ENCODE peak calls at places on chromosomes 16 and 17, in ten cellular contexts. One of them, this sample, is unnamed.

GRCh38 chr16:19295393-19295792 is 9.9 kb downstream of the CLEC19A start:
- DNase-seq in neural progenitor cell: no peak
- DNase-seq in breast epithelium: no peak
- DNase-seq in colonic mucosa: no peak
- DNase-seq in H1: no peak
- DNase-seq in HFFc6: no peak
- DNase-seq in cardiac fibroblast: no peak
- DNase-seq in OCI-LY7: no peak
- DNase-seq in dorsolateral prefrontal cortex: no peak
- DNase-seq in GM20000: no peak
- DNase-seq in this sample: no peak

GRCh38 chr16:82603784-82604411 is 22.9 kb upstream of the CDH13 start:
- DNase-seq in neural progenitor cell: peak
- DNase-seq in breast epithelium: no peak
- DNase-seq in colonic mucosa: peak
- DNase-seq in H1: no peak
- DNase-seq in HFFc6: peak
- DNase-seq in cardiac fibroblast: peak
- DNase-seq in OCI-LY7: peak
- DNase-seq in dorsolateral prefrontal cortex: peak
- DNase-seq in GM20000: no peak
- DNase-seq in this sample: no peak

GRCh38 chr17:58265902-58266875 is 14.5 kb downstream of the MPO start:
- DNase-seq in neural progenitor cell: no peak
- DNase-seq in breast epithelium: no peak
- DNase-seq in colonic mucosa: peak
- DNase-seq in H1: peak
- DNase-seq in HFFc6: no peak
- DNase-seq in cardiac fibroblast: no peak
- DNase-seq in OCI-LY7: no peak
- DNase-seq in dorsolateral prefrontal cortex: peak
- DNase-seq in GM20000: no peak
- DNase-seq in this sample: no peak

GRCh38 chr17:16354585-16354984 is 1.3 kb upstream of the CENPV start:
- DNase-seq in neural progenitor cell: no peak
- DNase-seq in breast epithelium: no peak
- DNase-seq in colonic mucosa: no peak
- DNase-seq in H1: no peak
- DNase-seq in HFFc6: no peak
- DNase-seq in cardiac fibroblast: no peak
- DNase-seq in OCI-LY7: no peak
- DNase-seq in dorsolateral prefrontal cortex: no peak
- DNase-seq in GM20000: no peak
- DNase-seq in this sample: no peak

GRCh38 chr17:80992948-80993624 is 1.4 kb downstream of the CHMP6 start:
- DNase-seq in neural progenitor cell: no peak
- DNase-seq in breast epithelium: no peak
- DNase-seq in colonic mucosa: no peak
- DNase-seq in H1: no peak
- DNase-seq in HFFc6: no peak
- DNase-seq in cardiac fibroblast: no peak
- DNase-seq in OCI-LY7: no peak
- DNase-seq in dorsolateral prefrontal cortex: no peak
- DNase-seq in GM20000: peak
- DNase-seq in this sample: no peak

GRCh38 chr17:74547264-74547663 is 1.3 kb upstream of the CD300C start:
- DNase-seq in neural progenitor cell: no peak
- DNase-seq in breast epithelium: no peak
- DNase-seq in colonic mucosa: no peak
- DNase-seq in H1: no peak
- DNase-seq in HFFc6: no peak
- DNase-seq in cardiac fibroblast: no peak
- DNase-seq in OCI-LY7: no peak
- DNase-seq in dorsolateral prefrontal cortex: no peak
- DNase-seq in GM20000: no peak
- DNase-seq in this sample: no peak

GRCh38 chr16:55711959-55712876 is 56.4 kb downstream of the SLC6A2 start:
- DNase-seq in neural progenitor cell: peak
- DNase-seq in breast epithelium: no peak
- DNase-seq in colonic mucosa: peak
- DNase-seq in H1: peak
- DNase-seq in HFFc6: peak
- DNase-seq in cardiac fibroblast: peak
- DNase-seq in OCI-LY7: peak
- DNase-seq in dorsolateral prefrontal cortex: peak
- DNase-seq in GM20000: peak
- DNase-seq in this sample: peak

GRCh38 chr16:67304006-67304405 is 22.5 kb downstream of the KCTD19 start:
- DNase-seq in neural progenitor cell: no peak
- DNase-seq in breast epithelium: no peak
- DNase-seq in colonic mucosa: no peak
- DNase-seq in H1: no peak
- DNase-seq in HFFc6: peak
- DNase-seq in cardiac fibroblast: no peak
- DNase-seq in OCI-LY7: no peak
- DNase-seq in dorsolateral prefrontal cortex: no peak
- DNase-seq in GM20000: no peak
- DNase-seq in this sample: no peak

DNA sequence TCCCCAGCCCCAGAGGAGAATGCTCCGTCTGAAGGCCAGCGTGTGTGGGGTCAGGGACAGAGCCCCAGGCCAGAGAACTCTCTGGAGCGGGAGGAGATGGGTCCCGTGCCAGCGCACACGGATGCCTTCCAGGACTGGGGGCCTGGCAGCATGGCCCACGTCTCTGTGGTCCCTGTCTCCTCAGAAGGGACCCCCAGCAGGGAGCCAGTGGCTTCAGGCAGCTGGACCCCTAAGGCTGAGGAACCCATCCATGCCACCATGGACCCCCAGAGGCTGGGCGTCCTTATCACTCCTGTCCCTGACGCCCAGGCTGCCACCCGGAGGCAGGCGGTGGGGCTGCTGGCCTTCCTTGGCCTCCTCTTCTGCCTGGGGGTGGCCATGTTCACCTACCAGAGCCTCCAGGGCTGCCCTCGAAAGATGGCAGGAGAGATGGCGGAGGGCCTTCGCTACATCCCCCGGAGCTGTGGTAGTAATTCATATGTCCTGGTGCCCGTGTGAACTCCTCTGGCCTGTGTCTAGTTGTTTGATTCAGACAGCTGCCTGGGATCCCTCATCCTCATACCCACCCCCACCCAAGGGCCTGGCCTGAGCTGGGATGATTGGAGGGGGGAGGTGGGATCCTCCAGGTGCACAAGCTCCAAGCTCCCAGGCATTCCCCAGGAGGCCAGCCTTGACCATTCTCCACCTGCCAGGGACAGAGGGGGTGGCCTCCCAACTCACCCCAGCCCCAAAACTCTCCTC is 10.4 kb downstream of the CX3CL1 start:
- DNase-seq in neural progenitor cell: no peak
- DNase-seq in breast epithelium: no peak
- DNase-seq in colonic mucosa: no peak
- DNase-seq in H1: no peak
- DNase-seq in HFFc6: no peak
- DNase-seq in cardiac fibroblast: no peak
- DNase-seq in OCI-LY7: no peak
- DNase-seq in dorsolateral prefrontal cortex: no peak
- DNase-seq in GM20000: no peak
- DNase-seq in this sample: no peak
- TF ChIP-seq CTCF in neural progenitor cell: no peak
- TF ChIP-seq CTCF in breast epithelium: no peak
- TF ChIP-seq CTCF in colonic mucosa: no peak
- TF ChIP-seq CTCF in H1: peak
- TF ChIP-seq CTCF in HFFc6: no peak
- TF ChIP-seq CTCF in cardiac fibroblast: peak
- TF ChIP-seq CTCF in OCI-LY7: no peak
- TF ChIP-seq CTCF in dorsolateral prefrontal cortex: no peak
- TF ChIP-seq CTCF in GM20000: peak
- TF ChIP-seq CTCF in this sample: no peak

DNA sequence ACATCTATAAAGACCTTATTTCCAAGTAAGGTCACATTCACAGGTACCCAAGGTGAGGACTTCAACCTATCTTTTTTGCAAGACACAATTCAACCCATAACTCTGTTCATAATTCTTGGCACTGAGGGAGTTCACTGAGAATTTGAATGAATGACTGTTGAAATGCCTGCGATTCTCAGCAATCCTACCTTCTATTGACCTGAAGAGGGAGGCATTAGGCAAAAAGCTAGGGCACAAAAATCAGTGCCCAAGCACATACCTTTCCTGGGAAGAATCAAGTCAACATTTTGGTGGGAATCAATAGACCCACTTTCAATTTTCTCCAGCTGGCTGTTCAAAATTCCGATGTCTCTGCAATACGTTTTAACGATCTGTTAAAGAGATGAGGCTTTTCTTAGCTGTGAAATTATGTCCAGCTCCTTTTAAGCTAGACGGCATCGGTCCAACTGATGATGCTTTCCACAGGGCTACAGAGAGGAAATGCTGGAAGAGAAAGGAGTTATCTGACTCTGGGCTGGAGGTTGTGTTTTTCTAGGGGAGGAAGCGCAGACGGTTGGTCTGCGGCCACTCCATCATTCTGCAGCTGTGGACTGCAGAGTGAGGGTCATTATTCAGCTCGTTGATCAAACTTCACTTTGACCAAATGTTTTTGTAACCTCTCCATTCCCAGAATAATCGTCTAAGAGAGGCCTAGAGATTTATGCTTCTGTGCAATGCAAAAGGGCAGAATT is 25.1 kb downstream of the BCO1 start:
- DNase-seq in neural progenitor cell: no peak
- DNase-seq in breast epithelium: no peak
- DNase-seq in colonic mucosa: no peak
- DNase-seq in H1: no peak
- DNase-seq in HFFc6: peak
- DNase-seq in cardiac fibroblast: peak
- DNase-seq in OCI-LY7: no peak
- DNase-seq in dorsolateral prefrontal cortex: no peak
- DNase-seq in GM20000: no peak
- DNase-seq in this sample: no peak
- TF ChIP-seq CTCF in neural progenitor cell: no peak
- TF ChIP-seq CTCF in breast epithelium: no peak
- TF ChIP-seq CTCF in colonic mucosa: no peak
- TF ChIP-seq CTCF in H1: peak
- TF ChIP-seq CTCF in HFFc6: peak
- TF ChIP-seq CTCF in cardiac fibroblast: peak
- TF ChIP-seq CTCF in OCI-LY7: peak
- TF ChIP-seq CTCF in dorsolateral prefrontal cortex: no peak
- TF ChIP-seq CTCF in GM20000: no peak
- TF ChIP-seq CTCF in this sample: no peak

GRCh38 chr16:4937782-4938682 is 1.1 kb upstream of the PPL start:
- DNase-seq in neural progenitor cell: no peak
- DNase-seq in breast epithelium: no peak
- DNase-seq in colonic mucosa: peak
- DNase-seq in H1: no peak
- DNase-seq in HFFc6: no peak
- DNase-seq in cardiac fibroblast: no peak
- DNase-seq in OCI-LY7: no peak
- DNase-seq in dorsolateral prefrontal cortex: no peak
- DNase-seq in GM20000: no peak
- DNase-seq in this sample: no peak

GRCh38 chr16:4934591-4934990 is 2.4 kb downstream of the PPL start:
- DNase-seq in neural progenitor cell: no peak
- DNase-seq in breast epithelium: no peak
- DNase-seq in colonic mucosa: no peak
- DNase-seq in H1: no peak
- DNase-seq in HFFc6: no peak
- DNase-seq in cardiac fibroblast: no peak
- DNase-seq in OCI-LY7: no peak
- DNase-seq in dorsolateral prefrontal cortex: no peak
- DNase-seq in GM20000: no peak
- DNase-seq in this sample: no peak

GRCh38 chr16:4936991-4937781 is at the start of gene PPL:
- DNase-seq in neural progenitor cell: peak
- DNase-seq in breast epithelium: peak
- DNase-seq in colonic mucosa: peak
- DNase-seq in H1: peak
- DNase-seq in HFFc6: no peak
- DNase-seq in cardiac fibroblast: peak
- DNase-seq in OCI-LY7: no peak
- DNase-seq in dorsolateral prefrontal cortex: no peak
- DNase-seq in GM20000: peak
- DNase-seq in this sample: no peak

GRCh38 chr16:4935231-4935855 is 1.6 kb downstream of the PPL start:
- DNase-seq in neural progenitor cell: no peak
- DNase-seq in breast epithelium: peak
- DNase-seq in colonic mucosa: peak
- DNase-seq in H1: no peak
- DNase-seq in HFFc6: peak
- DNase-seq in cardiac fibroblast: peak
- DNase-seq in OCI-LY7: no peak
- DNase-seq in dorsolateral prefrontal cortex: no peak
- DNase-seq in GM20000: no peak
- DNase-seq in this sample: no peak

DNA sequence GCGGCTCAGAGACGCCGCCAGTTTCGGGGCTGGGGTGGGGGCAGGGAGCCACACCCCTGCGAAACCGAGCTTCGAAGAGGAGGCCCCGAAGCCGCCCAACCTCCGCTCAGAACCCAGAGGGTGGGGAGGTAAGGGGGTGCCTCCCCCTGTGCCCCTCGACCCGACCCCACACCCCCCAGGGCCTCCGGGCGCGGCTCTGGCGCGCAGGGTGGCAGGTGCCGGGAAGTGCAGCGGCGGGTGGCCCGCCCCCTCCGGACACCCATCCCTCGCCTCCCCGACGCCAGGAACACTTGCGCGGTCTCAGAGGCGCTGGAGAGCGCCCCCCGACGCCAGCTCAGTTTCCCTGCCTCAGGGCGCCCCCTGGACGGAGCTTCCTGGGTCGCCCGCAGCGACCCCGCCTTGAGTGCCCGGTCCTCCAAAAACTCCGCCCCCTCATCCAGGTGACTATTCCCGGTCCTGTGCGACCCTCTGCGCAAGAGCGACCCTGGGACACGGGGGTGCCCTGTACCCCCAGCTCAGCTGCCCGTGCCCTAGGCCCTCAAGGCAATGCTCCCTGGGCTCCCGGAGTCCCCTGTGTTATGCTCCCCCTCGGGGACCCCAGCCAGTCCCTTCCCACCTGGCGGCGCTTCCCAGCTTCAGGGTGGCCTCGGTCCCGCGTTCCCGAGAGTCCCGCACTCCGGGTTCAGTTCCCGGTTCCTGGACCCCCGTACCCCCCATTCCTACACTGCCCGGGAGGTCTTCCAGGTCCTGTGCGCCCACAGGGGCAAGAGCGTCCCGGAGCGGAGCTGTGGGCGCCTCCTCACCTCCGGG is 562 bp downstream of the PPL start:
- DNase-seq in neural progenitor cell: peak
- DNase-seq in breast epithelium: no peak
- DNase-seq in colonic mucosa: peak
- DNase-seq in H1: peak
- DNase-seq in HFFc6: no peak
- DNase-seq in cardiac fibroblast: peak
- DNase-seq in OCI-LY7: no peak
- DNase-seq in dorsolateral prefrontal cortex: no peak
- DNase-seq in GM20000: peak
- DNase-seq in this sample: no peak
- TF ChIP-seq CTCF in neural progenitor cell: peak
- TF ChIP-seq CTCF in breast epithelium: peak
- TF ChIP-seq CTCF in colonic mucosa: no peak
- TF ChIP-seq CTCF in H1: peak
- TF ChIP-seq CTCF in HFFc6: peak
- TF ChIP-seq CTCF in cardiac fibroblast: no peak
- TF ChIP-seq CTCF in OCI-LY7: peak
- TF ChIP-seq CTCF in dorsolateral prefrontal cortex: no peak
- TF ChIP-seq CTCF in GM20000: no peak
- TF ChIP-seq CTCF in this sample: no peak

GRCh38 chr16:27972500-27972899 is 91.0 kb downstream of the GSG1L start:
- DNase-seq in neural progenitor cell: peak
- DNase-seq in breast epithelium: no peak
- DNase-seq in colonic mucosa: peak
- DNase-seq in H1: peak
- DNase-seq in HFFc6: peak
- DNase-seq in cardiac fibroblast: peak
- DNase-seq in OCI-LY7: peak
- DNase-seq in dorsolateral prefrontal cortex: no peak
- DNase-seq in GM20000: peak
- DNase-seq in this sample: no peak
- TF ChIP-seq CTCF in neural progenitor cell: peak
- TF ChIP-seq CTCF in breast epithelium: no peak
- TF ChIP-seq CTCF in colonic mucosa: peak
- TF ChIP-seq CTCF in H1: peak
- TF ChIP-seq CTCF in HFFc6: peak
- TF ChIP-seq CTCF in cardiac fibroblast: peak
- TF ChIP-seq CTCF in OCI-LY7: peak
- TF ChIP-seq CTCF in dorsolateral prefrontal cortex: peak
- TF ChIP-seq CTCF in GM20000: peak
- TF ChIP-seq CTCF in this sample: peak